ENCODE peak calls at places on chromosomes 13 and 19, in eight cellular contexts. T is mammary epithelial cell, X is A673, C is aorta, P is AG04450, K is A549, I is brain microvascular endothelial cell, H is neuronal stem cell. U is an unnamed sample.

GRCh38 chr19:51810228-51810627 is 15.3 kb downstream of the FPR3 start:
- DNase-seq in T (no peak), X (peak; percentile 70), C (no peak), P (no peak), K (no peak), I (no peak), H (no peak), U (no peak)

GRCh38 chr19:9565900-9566705 is 18.2 kb downstream of the ZNF121 start:
- DNase-seq in T (no peak), X (peak; percentile 29), C (no peak), P (no peak), K (no peak), I (peak; percentile 7), H (no peak), U (peak; percentile 7)

GRCh38 chr19:32902448-32902847 is 32.9 kb upstream of the SLC7A9 start:
- DNase-seq in T (no peak), X (no peak), C (no peak), P (no peak), K (no peak), I (no peak), H (no peak), U (no peak)

GRCh38 chr19:21402303-21402985 is 5.5 kb downstream of the ZNF493 start:
- DNase-seq in T (no peak), X (no peak), C (no peak), P (no peak), K (no peak), I (no peak), H (no peak), U (no peak)

GRCh38 chr19:16460454-16460853 is 11.3 kb downstream of the EPS15L1 start:
- DNase-seq in T (no peak), X (no peak), C (no peak), P (no peak), K (no peak), I (no peak), H (no peak), U (no peak)

GRCh38 chr13:47934371-47934770 is 66.7 kb downstream of the SUCLA2 start:
- DNase-seq in T (no peak), X (no peak), C (no peak), P (no peak), K (no peak), I (no peak), H (no peak), U (no peak)

GRCh38 chr13:99974296-99974938 is 2.9 kb upstream of the ZIC5 start:
- DNase-seq in T (no peak), X (no peak), C (no peak), P (no peak), K (no peak), I (no peak), H (no peak), U (no peak)

GRCh38 chr13:41137241-41137640 is 4.6 kb upstream of the KBTBD6 start:
- DNase-seq in T (peak; percentile 99), X (no peak), C (no peak), P (no peak), K (no peak), I (no peak), H (no peak), U (peak; percentile 23)

GRCh38 chr13:50167224-50167947 is 152.1 kb downstream of the KCNRG start:
- DNase-seq in T (no peak), X (no peak), C (no peak), P (no peak), K (no peak), I (no peak), H (no peak), U (no peak)

GRCh38 chr13:75774176-75774575 is 138.0 kb downstream of the LMO7 start:
- DNase-seq in T (no peak), X (no peak), C (no peak), P (no peak), K (no peak), I (no peak), H (no peak), U (peak; percentile 46)

GRCh38 chr13:99572131-99572530 is 70.9 kb downstream of the TM9SF2 start:
- DNase-seq in T (no peak), X (no peak), C (no peak), P (no peak), K (no peak), I (no peak), H (no peak), U (peak; percentile 4)

GRCh38 chr13:109012115-109012514 is 382.7 kb downstream of the MYO16 start:
- DNase-seq in T (no peak), X (no peak), C (no peak), P (no peak), K (no peak), I (no peak), H (no peak), U (no peak)

GRCh38 chr13:42735011-42735410 is 46.4 kb upstream of the FAM216B start:
- DNase-seq in T (no peak), X (no peak), C (no peak), P (no peak), K (no peak), I (no peak), H (no peak), U (peak; percentile 30)

GRCh38 chr13:33251131-33251629 is 34.4 kb downstream of the STARD13 start:
- DNase-seq in T (peak; percentile 85), X (peak; percentile 79), C (no peak), P (peak; percentile 97), K (no peak), I (peak; percentile 94), H (no peak), U (peak; percentile 99)

GRCh38 chr19:57903298-57904174 is 12.9 kb downstream of the ZNF417 start:
- DNase-seq in T (peak; percentile 26), X (peak; percentile 72), C (no peak), P (no peak), K (peak; percentile 13), I (no peak), H (no peak), U (peak; percentile 53)

GRCh38 chr13:33825083-33825482 is 7.1 kb downstream of the RFC3 start:
- DNase-seq in T (no peak), X (no peak), C (no peak), P (no peak), K (no peak), I (no peak), H (no peak), U (no peak)

GRCh38 chr13:101959016-101959415 is 442.8 kb downstream of the FGF14 start:
- DNase-seq in T (no peak), X (no peak), C (no peak), P (no peak), K (no peak), I (no peak), H (no peak), U (no peak)

GRCh38 chr13:94664889-94665288 is 47.5 kb downstream of the SOX21 start:
- DNase-seq in T (no peak), X (no peak), C (no peak), P (no peak), K (no peak), I (no peak), H (no peak), U (no peak)

GRCh38 chr19:13729859-13730258 is 34.5 kb upstream of the MRI1 start:
- DNase-seq in T (no peak), X (no peak), C (no peak), P (no peak), K (no peak), I (no peak), H (no peak), U (peak; percentile 61)

GRCh38 chr13:26485288-26485687 is 72.2 kb upstream of the WASF3 start:
- DNase-seq in T (no peak), X (no peak), C (no peak), P (no peak), K (no peak), I (no peak), H (no peak), U (no peak)

GRCh38 chr13:26485786-26486185 is 71.7 kb upstream of the WASF3 start:
- DNase-seq in T (no peak), X (no peak), C (peak; percentile 39), P (no peak), K (no peak), I (no peak), H (no peak), U (no peak)

GRCh38 chr13:26486550-26486949 is 70.9 kb upstream of the WASF3 start:
- DNase-seq in T (no peak), X (no peak), C (peak; percentile 34), P (no peak), K (no peak), I (no peak), H (no peak), U (no peak)

GRCh38 chr13:26487781-26488180 is 69.7 kb upstream of the WASF3 start:
- DNase-seq in T (no peak), X (no peak), C (no peak), P (no peak), K (no peak), I (no peak), H (no peak), U (no peak)

GRCh38 chr13:26488236-26489028 is 69.1 kb upstream of the WASF3 start:
- DNase-seq in T (no peak), X (no peak), C (peak; percentile 28), P (no peak), K (no peak), I (no peak), H (no peak), U (no peak)
- H3K27ac ChIP-seq in T (no peak overlapping the region), X (no peak overlapping the region), C (no peak overlapping the region), P (no peak overlapping the region), K (no peak overlapping the region), I (no peak overlapping the region), H (no peak overlapping the region), U (no peak overlapping the region)

DNA sequence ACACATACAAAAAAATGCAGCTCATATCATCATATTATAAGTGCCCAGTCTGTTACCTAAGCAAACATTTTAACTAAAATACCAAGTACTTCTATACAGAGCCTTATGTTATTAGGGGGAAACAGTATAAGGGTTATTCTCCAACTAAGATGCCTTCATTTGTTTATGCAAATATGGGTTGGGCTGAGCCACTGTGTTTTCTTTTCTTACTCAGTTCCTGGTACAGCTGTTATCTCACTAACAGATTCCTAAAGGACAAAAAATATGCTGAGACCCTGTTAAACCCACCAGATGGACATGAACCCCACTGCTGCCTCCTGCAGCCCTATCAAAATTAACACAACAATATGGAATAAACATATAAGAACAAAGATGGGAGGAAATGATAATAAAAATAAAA is 34.5 kb upstream of the SMAD9 start:
- DNase-seq in T (no peak), X (no peak), C (no peak), P (no peak), K (no peak), I (no peak), H (no peak), U (peak; percentile 1)
- H3K27ac ChIP-seq in T (no peak overlapping the region), X (no peak overlapping the region), C (no peak overlapping the region), P (no peak overlapping the region), K (no peak overlapping the region), I (no peak overlapping the region), H (no peak overlapping the region), U (no peak overlapping the region)

GRCh38 chr13:97946951-97947588 is 6.4 kb upstream of the IPO5 start:
- DNase-seq in T (peak; percentile 71), X (peak; percentile 96), C (no peak), P (peak; percentile 73), K (peak; percentile 34), I (peak; percentile 89), H (no peak), U (peak; percentile 90)
- H3K27ac ChIP-seq in T (peak overlapping the region; percentile 60), X (peak overlapping the region; percentile 99), C (no peak overlapping the region), P (peak overlapping the region; percentile 84), K (peak overlapping the region; percentile 87), I (peak overlapping the region; percentile 85), H (no peak overlapping the region), U (peak overlapping the region; percentile 86)

DNA sequence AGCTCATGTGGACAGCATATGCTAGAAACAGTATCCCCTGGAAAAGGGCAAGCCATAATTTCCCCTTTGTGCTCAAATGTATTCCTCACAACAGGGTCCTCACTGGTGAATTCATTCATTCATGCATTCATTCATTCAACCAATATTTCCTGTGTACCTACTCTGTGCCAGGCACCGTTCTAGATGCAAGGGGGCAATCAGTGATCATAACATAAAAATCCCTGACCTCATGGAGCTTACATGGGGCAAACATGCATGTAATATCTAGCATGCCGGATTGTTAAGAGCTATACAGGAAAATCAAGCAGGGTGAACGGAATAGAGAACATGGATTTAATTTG is 2.6 kb downstream of the RANBP3 start:
- DNase-seq in T (no peak), X (no peak), C (no peak), P (no peak), K (no peak), I (no peak), H (no peak), U (no peak)
- H3K27ac ChIP-seq in T (no peak overlapping the region), X (no peak overlapping the region), C (no peak overlapping the region), P (no peak overlapping the region), K (no peak overlapping the region), I (no peak overlapping the region), H (no peak overlapping the region), U (no peak overlapping the region)